ENCODE peak calls at places on chromosomes 3 and 15, in nine cellular contexts. T, N, C, F, O, Z, M, B and L are unnamed samples.

GRCh38 chr3:125381743-125382142 is 6.6 kb upstream of the ZNF148 start:
- DNase-seq in T (no peak), N (no peak), C (no peak), F (peak), O (no peak), Z (no peak), M (no peak), B (no peak), L (no peak)

GRCh38 chr15:31435891-31436628 is 109.4 kb downstream of the KLF13 start:
- DNase-seq in T (no peak), N (no peak), C (no peak), F (no peak), O (no peak), Z (no peak), M (no peak), B (no peak), L (no peak)

GRCh38 chr3:124770341-124771082 is 40.3 kb downstream of the UMPS start:
- DNase-seq in T (peak), N (no peak), C (no peak), F (peak), O (no peak), Z (no peak), M (no peak), B (no peak), L (peak)

GRCh38 chr3:100941046-100941445 is 52.2 kb downstream of the ABI3BP start:
- DNase-seq in T (no peak), N (no peak), C (no peak), F (no peak), O (no peak), Z (no peak), M (no peak), B (no peak), L (no peak)

GRCh38 chr3:183698318-183698731 is 728 bp downstream of the YEATS2 start:
- DNase-seq in T (peak), N (no peak), C (peak), F (peak), O (no peak), Z (peak), M (no peak), B (no peak), L (peak)

GRCh38 chr3:37861540-37862051 is at the start of gene CTDSPL:
- DNase-seq in T (peak), N (no peak), C (peak), F (peak), O (no peak), Z (peak), M (no peak), B (peak), L (peak)

GRCh38 chr3:121974601-121975111 is 47.4 kb downstream of the ILDR1 start:
- DNase-seq in T (no peak), N (no peak), C (no peak), F (no peak), O (no peak), Z (no peak), M (no peak), B (no peak), L (no peak)

GRCh38 chr3:141498592-141499223 is 11.9 kb downstream of the RASA2 start:
- DNase-seq in T (peak), N (no peak), C (no peak), F (peak), O (no peak), Z (peak), M (no peak), B (no peak), L (no peak)

GRCh38 chr3:45646051-45646585 is 43.1 kb upstream of the SACM1L start:
- DNase-seq in T (no peak), N (no peak), C (no peak), F (no peak), O (no peak), Z (no peak), M (no peak), B (no peak), L (no peak)

GRCh38 chr3:195153121-195153520 is 117.8 kb downstream of the XXYLT1 start:
- DNase-seq in T (no peak), N (no peak), C (no peak), F (peak), O (no peak), Z (no peak), M (no peak), B (peak), L (no peak)

GRCh38 chr3:8741581-8742355 is 8.2 kb downstream of the CAV3 start:
- DNase-seq in T (no peak), N (peak), C (no peak), F (peak), O (no peak), Z (no peak), M (peak), B (no peak), L (peak)

GRCh38 chr15:29043731-29044485 is 158.1 kb downstream of the APBA2 start:
- DNase-seq in T (no peak), N (peak), C (no peak), F (peak), O (no peak), Z (no peak), M (no peak), B (no peak), L (peak)

GRCh38 chr3:25293736-25294135 is 134.3 kb upstream of the RARB start:
- DNase-seq in T (no peak), N (no peak), C (no peak), F (peak), O (no peak), Z (no peak), M (no peak), B (no peak), L (peak)

GRCh38 chr3:182349951-182350350 is 443.4 kb upstream of the ATP11B start:
- DNase-seq in T (no peak), N (no peak), C (no peak), F (no peak), O (no peak), Z (no peak), M (no peak), B (no peak), L (no peak)

DNA sequence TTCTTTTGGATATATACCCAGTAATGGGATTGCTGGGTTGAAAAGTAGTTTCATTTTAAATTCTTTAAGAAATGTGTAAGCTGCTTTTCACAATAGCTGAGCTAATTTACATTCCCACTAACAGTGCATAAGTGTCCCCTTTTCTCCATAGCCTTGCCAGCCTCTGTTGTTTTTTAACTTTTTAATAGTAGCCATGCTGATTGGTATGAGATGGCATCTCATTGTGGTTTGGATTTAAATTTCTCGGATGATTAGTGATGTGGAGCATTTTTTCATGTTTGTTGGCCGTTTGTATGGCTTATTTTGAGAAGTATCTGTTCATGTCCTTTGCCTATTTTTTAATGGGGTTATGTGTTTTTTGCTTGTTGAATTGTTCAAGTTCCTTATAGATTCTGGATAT is 444.3 kb upstream of the ATP11B start:
- DNase-seq in T (no peak), N (no peak), C (no peak), F (no peak), O (no peak), Z (no peak), M (no peak), B (no peak), L (no peak)
- TF ChIP-seq CTCF in T (no peak), N (no peak), C (no peak), F (no peak), O (no peak), Z (no peak), M (no peak), B (no peak), L (no peak)

DNA sequence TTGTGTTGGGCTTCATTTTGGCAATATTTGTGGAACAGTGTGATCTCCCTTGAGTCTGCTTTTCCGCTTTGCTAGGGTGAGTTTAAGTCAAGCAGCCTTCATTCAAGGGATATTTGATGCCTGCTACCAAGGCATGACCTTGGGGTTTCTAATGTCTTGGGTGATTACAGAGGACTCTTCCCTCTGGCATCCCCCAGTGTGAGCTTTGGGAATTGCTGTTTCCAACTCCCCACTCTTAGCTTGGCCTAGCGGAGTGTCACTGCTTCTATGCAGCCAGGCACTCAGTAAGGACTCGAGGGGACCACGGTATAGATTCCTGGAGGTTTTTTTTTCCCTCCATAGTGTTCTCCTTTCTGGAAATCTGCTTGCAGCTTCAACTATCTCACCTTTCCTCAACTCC is 21.1 kb downstream of the GCNT3 start:
- DNase-seq in T (no peak), N (no peak), C (no peak), F (peak), O (no peak), Z (no peak), M (no peak), B (peak), L (peak)
- TF ChIP-seq CTCF in T (no peak), N (peak), C (peak), F (peak), O (no peak), Z (no peak), M (peak), B (peak), L (peak)

DNA sequence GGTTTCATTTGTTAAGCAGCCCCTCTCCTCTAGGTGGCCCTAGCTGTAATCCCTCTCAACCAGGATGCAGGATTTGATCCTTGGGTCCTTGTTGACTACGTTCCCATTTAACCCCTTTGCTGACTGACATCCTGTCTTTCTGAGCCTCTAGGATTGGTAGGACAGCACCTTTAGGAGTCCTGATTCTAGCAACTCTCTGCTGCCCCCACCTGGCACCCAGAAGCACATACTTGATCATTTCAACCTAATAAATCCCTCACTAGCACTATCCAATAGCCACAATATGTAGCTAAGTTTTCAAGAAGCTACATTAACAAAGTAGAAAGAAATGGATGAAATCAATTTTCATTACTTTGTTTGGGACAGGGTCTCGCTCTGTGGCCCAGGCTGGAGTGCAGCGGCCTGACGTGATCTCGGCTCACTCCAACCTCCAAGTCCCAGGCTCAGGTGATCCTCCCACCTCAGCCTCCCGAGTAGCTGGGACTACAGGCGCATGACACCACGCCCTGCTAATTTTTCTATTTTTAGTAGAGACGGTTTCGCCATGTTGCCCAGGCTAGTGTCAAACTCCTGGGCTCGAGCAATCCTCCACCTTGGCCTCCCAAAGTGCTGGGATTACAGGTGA is 28.3 kb downstream of the RSL24D1 start:
- DNase-seq in T (no peak), N (peak), C (peak), F (peak), O (no peak), Z (peak), M (peak), B (peak), L (peak)
- TF ChIP-seq CTCF in T (peak), N (peak), C (peak), F (peak), O (peak), Z (peak), M (peak), B (peak), L (peak)

GRCh38 chr15:65979316-65979715 is 110.0 kb downstream of the RAB11A start:
- DNase-seq in T (no peak), N (peak), C (no peak), F (peak), O (no peak), Z (peak), M (no peak), B (no peak), L (no peak)
- TF ChIP-seq CTCF in T (no peak), N (no peak), C (no peak), F (no peak), O (no peak), Z (no peak), M (no peak), B (no peak), L (no peak)

DNA sequence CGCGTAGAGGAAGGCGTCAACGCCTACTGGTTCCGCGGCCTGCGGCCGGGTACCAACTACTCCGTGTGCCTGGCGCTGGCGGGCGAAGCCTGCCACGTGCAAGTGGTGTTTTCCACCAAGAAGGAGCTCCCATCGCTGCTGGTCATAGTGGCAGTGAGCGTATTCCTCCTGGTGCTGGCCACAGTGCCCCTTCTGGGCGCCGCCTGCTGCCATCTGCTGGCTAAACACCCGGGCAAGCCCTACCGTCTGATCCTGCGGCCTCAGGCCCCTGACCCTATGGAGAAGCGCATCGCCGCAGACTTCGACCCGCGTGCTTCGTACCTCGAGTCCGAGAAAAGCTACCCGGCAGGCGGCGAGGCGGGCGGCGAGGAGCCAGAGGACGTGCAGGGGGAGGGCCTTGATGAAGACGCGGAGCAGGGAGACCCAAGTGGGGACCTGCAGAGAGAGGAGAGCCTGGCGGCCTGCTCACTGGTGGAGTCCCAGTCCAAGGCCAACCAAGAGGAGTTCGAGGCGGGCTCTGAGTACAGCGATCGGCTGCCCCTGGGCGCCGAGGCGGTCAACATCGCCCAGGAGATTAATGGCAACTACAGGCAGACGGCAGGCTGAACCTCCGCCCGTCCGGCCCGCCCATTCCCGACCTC is 4.1 kb downstream of the ISLR2 start:
- DNase-seq in T (peak), N (no peak), C (peak), F (peak), O (no peak), Z (peak), M (no peak), B (peak), L (no peak)
- TF ChIP-seq CTCF in T (peak), N (peak), C (peak), F (peak), O (peak), Z (peak), M (peak), B (no peak), L (peak)

GRCh38 chr3:126926684-126927404 is 56.1 kb upstream of the PLXNA1 start:
- DNase-seq in T (no peak), N (peak), C (no peak), F (peak), O (peak), Z (no peak), M (peak), B (no peak), L (peak)
- TF ChIP-seq CTCF in T (no peak), N (peak), C (no peak), F (peak), O (peak), Z (no peak), M (peak), B (no peak), L (peak)

GRCh38 chr15:100125627-100126231 is 216.0 kb downstream of the ADAMTS17 start:
- DNase-seq in T (peak), N (no peak), C (no peak), F (no peak), O (no peak), Z (no peak), M (no peak), B (no peak), L (peak)
- TF ChIP-seq CTCF in T (no peak), N (no peak), C (no peak), F (no peak), O (no peak), Z (no peak), M (no peak), B (no peak), L (no peak)

GRCh38 chr3:32852146-32852545 is 34.3 kb downstream of the TRIM71 start:
- DNase-seq in T (no peak), N (no peak), C (no peak), F (no peak), O (no peak), Z (no peak), M (no peak), B (no peak), L (no peak)

GRCh38 chr3:32847520-32847919 is 29.7 kb downstream of the TRIM71 start:
- DNase-seq in T (no peak), N (no peak), C (no peak), F (no peak), O (no peak), Z (no peak), M (no peak), B (no peak), L (no peak)

GRCh38 chr3:32848215-32848614 is 30.4 kb downstream of the TRIM71 start:
- DNase-seq in T (no peak), N (no peak), C (no peak), F (no peak), O (no peak), Z (no peak), M (no peak), B (no peak), L (no peak)

GRCh38 chr3:32850226-32850625 is 32.4 kb downstream of the TRIM71 start:
- DNase-seq in T (no peak), N (no peak), C (no peak), F (peak), O (no peak), Z (no peak), M (no peak), B (no peak), L (no peak)

GRCh38 chr3:32850636-32851035 is 32.8 kb downstream of the TRIM71 start:
- DNase-seq in T (no peak), N (no peak), C (no peak), F (no peak), O (no peak), Z (no peak), M (no peak), B (no peak), L (no peak)
- TF ChIP-seq CTCF in T (no peak), N (no peak), C (no peak), F (no peak), O (no peak), Z (no peak), M (no peak), B (no peak), L (no peak)

GRCh38 chr15:25783607-25784131 is 79.5 kb downstream of the ATP10A start:
- DNase-seq in T (peak), N (no peak), C (no peak), F (peak), O (no peak), Z (no peak), M (no peak), B (peak), L (peak)
- TF ChIP-seq CTCF in T (no peak), N (peak), C (no peak), F (peak), O (peak), Z (no peak), M (peak), B (peak), L (peak)

GRCh38 chr3:127214990-127215389 is 22.1 kb downstream of the PRR23E start:
- DNase-seq in T (no peak), N (no peak), C (no peak), F (no peak), O (no peak), Z (no peak), M (no peak), B (no peak), L (no peak)
- TF ChIP-seq CTCF in T (no peak), N (no peak), C (no peak), F (no peak), O (no peak), Z (no peak), M (no peak), B (no peak), L (no peak)